ENCODE peak calls at places on chromosome X, in nine cellular contexts. K is fibroblast of mammary gland, S is suprapubic skin, E is cardiac muscle cell, C is IMR-90, U is fibroblast of lung, V is testis, R is psoas muscle, N is GM23338. B is an unnamed sample.

GRCh38 chrX:39534949-39535348 is 562.8 kb downstream of the BCOR start:
- DNase-seq in K (no peak), S (no peak), E (no peak), C (no peak), U (no peak), V (no peak), R (no peak), N (no peak), B (no peak)

GRCh38 chrX:19758536-19758935 is 128.9 kb downstream of the SH3KBP1 start:
- DNase-seq in K (no peak), S (no peak), E (no peak), C (no peak), U (no peak), V (no peak), R (no peak), N (no peak), B (no peak)

GRCh38 chrX:4661771-4662170 is 948.3 kb upstream of the PRKX start:
- DNase-seq in K (no peak), S (no peak), E (no peak), C (no peak), U (no peak), V (no peak), R (no peak), N (no peak), B (no peak)

GRCh38 chrX:27987862-27988646 is 6.8 kb upstream of the DCAF8L1 start:
- DNase-seq in K (no peak), S (no peak), E (no peak), C (no peak), U (no peak), V (no peak), R (no peak), N (no peak), B (no peak)

GRCh38 chrX:37485429-37485828 is 86.0 kb upstream of the LANCL3 start:
- DNase-seq in K (no peak), S (no peak), E (no peak), C (no peak), U (no peak), V (no peak), R (no peak), N (no peak), B (no peak)

GRCh38 chrX:14506866-14507265 is 22.5 kb upstream of the GLRA2 start:
- DNase-seq in K (no peak), S (no peak), E (no peak), C (no peak), U (no peak), V (no peak), R (no peak), N (no peak), B (no peak)

GRCh38 chrX:48045410-48046311 is 25.8 kb downstream of the ZNF630 start:
- DNase-seq in K (peak), S (no peak), E (peak), C (peak), U (peak), V (peak), R (no peak), N (no peak), B (peak)

GRCh38 chrX:55489315-55490009 is at the start of gene USP51:
- DNase-seq in K (peak), S (peak), E (peak), C (peak), U (peak), V (peak), R (peak), N (peak), B (peak)

GRCh38 chrX:10769696-10770619 is 149.6 kb upstream of the MID1 start:
- DNase-seq in K (peak), S (no peak), E (peak), C (peak), U (peak), V (no peak), R (no peak), N (peak), B (peak)

GRCh38 chrX:46573896-46574336 is 351 bp downstream of the CHST7 start:
- DNase-seq in K (peak), S (peak), E (peak), C (peak), U (peak), V (peak), R (peak), N (peak), B (peak)

GRCh38 chrX:139680356-139680755 is 27.6 kb downstream of the MCF2 start:
- DNase-seq in K (no peak), S (no peak), E (no peak), C (no peak), U (no peak), V (no peak), R (no peak), N (no peak), B (no peak)

GRCh38 chrX:147675819-147676218 is 235.9 kb upstream of the FMR1 start:
- DNase-seq in K (no peak), S (no peak), E (no peak), C (no peak), U (no peak), V (no peak), R (no peak), N (peak), B (no peak)

GRCh38 chrX:38233891-38234807 is 13.5 kb upstream of the SRPX start:
- DNase-seq in K (peak), S (no peak), E (peak), C (peak), U (peak), V (peak), R (no peak), N (peak), B (peak)

GRCh38 chrX:72141372-72142004 is 9.8 kb upstream of the RTL5 start:
- DNase-seq in K (no peak), S (no peak), E (no peak), C (no peak), U (no peak), V (no peak), R (no peak), N (no peak), B (no peak)

GRCh38 chrX:133661962-133662839 is 246.9 kb upstream of the GPC4 start:
- DNase-seq in K (peak), S (no peak), E (no peak), C (no peak), U (peak), V (peak), R (no peak), N (no peak), B (no peak)

GRCh38 chrX:18935893-18936292 is 48.0 kb downstream of the PHKA2 start:
- DNase-seq in K (no peak), S (no peak), E (no peak), C (no peak), U (no peak), V (no peak), R (no peak), N (no peak), B (no peak)

GRCh38 chrX:113369056-113369455 is 528.4 kb upstream of the AMOT start:
- DNase-seq in K (no peak), S (no peak), E (no peak), C (no peak), U (no peak), V (no peak), R (no peak), N (peak), B (no peak)

GRCh38 chrX:107483976-107484726 is 34.7 kb downstream of the FRMPD3 start:
- DNase-seq in K (peak), S (no peak), E (peak), C (no peak), U (peak), V (peak), R (peak), N (peak), B (peak)

GRCh38 chrX:47745386-47745785 is 86.4 kb upstream of the UXT start:
- DNase-seq in K (peak), S (no peak), E (peak), C (no peak), U (no peak), V (no peak), R (no peak), N (no peak), B (no peak)

GRCh38 chrX:115650916-115651315 is 89.9 kb downstream of the PLS3 start:
- DNase-seq in K (peak), S (no peak), E (peak), C (peak), U (peak), V (peak), R (no peak), N (peak), B (peak)

GRCh38 chrX:140066262-140066661 is 100.9 kb upstream of the CXorf66 start:
- DNase-seq in K (no peak), S (no peak), E (no peak), C (no peak), U (no peak), V (no peak), R (no peak), N (no peak), B (no peak)

GRCh38 chrX:137565921-137566745 is at the start of gene ZIC3:
- DNase-seq in K (peak), S (no peak), E (peak), C (no peak), U (peak), V (peak), R (peak), N (peak), B (peak)

GRCh38 chrX:116204947-116205346 is 34.4 kb downstream of the AGTR2 start:
- DNase-seq in K (peak), S (no peak), E (peak), C (no peak), U (peak), V (no peak), R (no peak), N (peak), B (peak)

GRCh38 chrX:97563531-97564133 is 679.9 kb downstream of the RPA4 start:
- DNase-seq in K (peak), S (no peak), E (peak), C (peak), U (peak), V (peak), R (no peak), N (no peak), B (peak)

GRCh38 chrX:11474576-11474975 is 181.4 kb downstream of the AMELX start:
- DNase-seq in K (peak), S (no peak), E (no peak), C (no peak), U (no peak), V (no peak), R (no peak), N (no peak), B (no peak)

GRCh38 chrX:113868169-113868568 is 715.7 kb upstream of the HTR2C start:
- DNase-seq in K (no peak), S (no peak), E (peak), C (no peak), U (no peak), V (no peak), R (no peak), N (peak), B (peak)

GRCh38 chrX:47264507-47265173 is 31.8 kb downstream of the USP11 start:
- DNase-seq in K (peak), S (peak), E (peak), C (peak), U (peak), V (peak), R (no peak), N (no peak), B (peak)

GRCh38 chrX:110420771-110421498 is 62.3 kb downstream of the RTL9 start:
- DNase-seq in K (peak), S (no peak), E (no peak), C (peak), U (no peak), V (no peak), R (no peak), N (no peak), B (no peak)

GRCh38 chrX:85375333-85375738 is 4.1 kb downstream of the POF1B start:
- DNase-seq in K (no peak), S (no peak), E (no peak), C (no peak), U (no peak), V (no peak), R (no peak), N (no peak), B (no peak)

GRCh38 chrX:41389311-41389888 is 55.4 kb downstream of the DDX3X start:
- DNase-seq in K (no peak), S (no peak), E (no peak), C (no peak), U (no peak), V (peak), R (no peak), N (no peak), B (no peak)

GRCh38 chrX:133677123-133678063 is 262.1 kb upstream of the GPC4 start:
- DNase-seq in K (no peak), S (no peak), E (no peak), C (no peak), U (no peak), V (no peak), R (no peak), N (no peak), B (no peak)

GRCh38 chrX:43165343-43165920 is 387.5 kb upstream of the PPP1R2C start:
- DNase-seq in K (no peak), S (no peak), E (no peak), C (no peak), U (no peak), V (no peak), R (no peak), N (no peak), B (no peak)

GRCh38 chrX:151754042-151754419 is 19.5 kb downstream of the CNGA2 start:
- DNase-seq in K (peak), S (no peak), E (peak), C (peak), U (peak), V (no peak), R (no peak), N (no peak), B (peak)

GRCh38 chrX:109847257-109848187 is 114.5 kb upstream of the ACSL4 start:
- DNase-seq in K (peak), S (no peak), E (peak), C (peak), U (peak), V (no peak), R (no peak), N (no peak), B (peak)

GRCh38 chrX:143635915-143636314 is at the start of gene SLITRK4:
- DNase-seq in K (no peak), S (no peak), E (peak), C (no peak), U (peak), V (peak), R (no peak), N (peak), B (peak)

GRCh38 chrX:85114776-85115175 is 111.1 kb downstream of the APOOL start:
- DNase-seq in K (no peak), S (no peak), E (no peak), C (no peak), U (no peak), V (no peak), R (no peak), N (peak), B (no peak)

GRCh38 chrX:47576021-47576898 is 6.0 kb upstream of the TIMP1 start:
- DNase-seq in K (no peak), S (no peak), E (no peak), C (no peak), U (no peak), V (no peak), R (no peak), N (no peak), B (no peak)

GRCh38 chrX:69503835-69504625 is at the start of gene NALF2:
- DNase-seq in K (peak), S (no peak), E (peak), C (peak), U (peak), V (peak), R (peak), N (peak), B (peak)

DNA sequence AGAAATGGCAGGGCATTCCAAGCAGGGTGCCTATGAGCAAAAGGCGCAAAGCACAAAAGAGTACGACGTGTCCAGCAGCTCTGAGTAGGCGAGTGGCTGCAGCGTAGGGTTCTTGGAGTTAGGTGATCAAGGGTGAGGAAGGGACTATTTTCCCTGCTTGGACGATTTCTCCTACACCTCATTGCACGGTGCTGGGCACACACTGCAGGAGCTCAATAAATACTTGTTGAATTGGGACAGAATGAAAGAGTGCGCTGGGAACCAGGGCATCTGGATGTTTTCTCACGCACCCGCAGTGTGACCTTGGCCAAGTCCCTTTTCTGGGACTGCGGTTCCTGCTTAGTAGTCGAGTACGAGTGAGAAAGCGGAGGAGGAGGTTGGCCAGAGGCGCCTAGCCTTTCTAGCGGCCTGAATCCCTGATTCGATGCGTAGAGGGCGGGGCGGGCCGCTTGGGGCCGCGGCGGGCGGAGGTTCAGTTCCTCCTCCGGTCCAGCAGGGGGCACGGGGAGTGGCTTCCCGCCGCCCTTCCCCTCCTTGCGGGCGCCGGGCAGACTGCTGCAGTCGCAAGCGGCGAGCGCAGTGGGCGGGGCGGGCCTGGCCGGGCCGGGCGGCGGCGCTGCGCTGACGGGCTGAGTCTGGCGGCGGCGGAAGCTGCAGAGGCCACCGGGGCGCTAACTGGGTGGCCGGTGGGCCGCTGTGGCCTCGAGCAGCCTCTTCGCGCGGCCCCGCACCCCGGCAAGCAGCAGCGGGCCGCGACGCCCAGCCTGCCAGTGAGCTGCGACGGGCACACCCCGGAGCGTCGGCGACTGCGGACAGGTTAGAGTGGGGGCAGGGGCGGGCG is at the start of gene FAM199X:
- DNase-seq in K (peak), S (peak), E (peak), C (peak), U (peak), V (peak), R (peak), N (peak), B (peak)
- TF ChIP-seq CTCF in K (peak), S (peak), E (peak), C (peak), U (peak), V (peak), R (peak), N (peak), B (peak)

DNA sequence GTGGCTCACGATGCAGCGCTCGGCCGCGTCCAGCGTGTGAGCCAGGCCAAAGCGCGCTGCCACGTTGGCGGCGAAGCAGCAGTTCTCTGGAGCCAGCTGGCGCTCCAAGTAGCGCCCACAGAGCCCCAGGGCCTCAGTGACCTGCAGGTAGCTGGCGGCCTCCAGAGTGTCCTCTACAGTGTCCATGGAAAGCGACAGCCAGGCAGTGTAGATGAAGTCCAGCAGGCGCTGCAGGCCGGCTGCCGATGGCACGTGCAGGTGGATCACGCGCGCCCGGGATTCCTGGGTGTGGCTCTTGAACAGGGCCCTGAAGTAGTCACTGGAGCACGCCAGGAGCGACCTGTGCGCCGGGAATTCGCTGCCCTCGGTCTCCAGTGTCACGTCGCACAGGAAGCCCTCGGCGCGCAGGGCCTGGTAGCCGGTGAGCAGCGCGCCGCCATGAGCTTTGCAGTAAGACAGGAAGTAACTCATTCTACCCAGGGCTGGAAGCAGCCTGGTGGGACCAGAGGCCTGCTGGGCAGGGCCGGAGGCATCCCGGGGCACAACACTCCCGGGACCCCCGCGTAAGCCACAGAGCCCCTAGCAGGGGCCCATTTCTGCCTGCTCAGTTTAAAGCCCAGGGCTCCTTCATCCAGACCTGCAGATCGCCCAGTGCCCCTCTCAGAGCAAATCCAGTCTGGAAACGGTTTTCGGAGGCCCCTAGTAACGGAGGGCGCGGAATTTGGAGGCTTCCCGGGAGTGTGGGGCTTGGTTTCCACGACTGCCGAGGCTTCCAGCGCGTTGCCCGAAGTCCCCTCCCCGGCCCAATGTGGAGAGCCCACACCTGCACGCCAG is 595 bp downstream of the KLHL34 start:
- DNase-seq in K (no peak), S (no peak), E (no peak), C (no peak), U (no peak), V (no peak), R (peak), N (peak), B (no peak)
- H3K4me3 ChIP-seq in K (no peak), S (peak), E (no peak), C (no peak), U (no peak), V (no peak), R (peak), N (peak), B (no peak)

GRCh38 chrX:129235903-129236302 is 287.4 kb downstream of the SMARCA1 start:
- DNase-seq in K (no peak), S (no peak), E (no peak), C (no peak), U (no peak), V (no peak), R (no peak), N (peak), B (no peak)
- TF ChIP-seq CTCF in K (no peak), S (no peak), E (no peak), C (no peak), U (no peak), V (no peak), R (no peak), N (peak), B (no peak)

GRCh38 chrX:13197961-13198761 is 121.7 kb downstream of the ATXN3L start:
- DNase-seq in K (no peak), S (no peak), E (no peak), C (no peak), U (no peak), V (no peak), R (no peak), N (peak), B (no peak)
- H3K4me3 ChIP-seq in K (no peak), S (no peak), E (no peak), C (no peak), U (no peak), V (no peak), R (no peak), N (peak), B (no peak)

GRCh38 chrX:81957900-81958545 is 756.1 kb downstream of the SH3BGRL start:
- DNase-seq in K (peak), S (no peak), E (no peak), C (peak), U (no peak), V (no peak), R (no peak), N (peak), B (no peak)
- TF ChIP-seq CTCF in K (peak), S (no peak), E (no peak), C (peak), U (no peak), V (no peak), R (peak), N (peak), B (no peak)

GRCh38 chrX:130704053-130705038 is 198.7 kb downstream of the ENOX2 start:
- DNase-seq in K (peak), S (no peak), E (peak), C (peak), U (peak), V (no peak), R (no peak), N (no peak), B (peak)
- H3K4me3 ChIP-seq in K (no peak), S (no peak), E (no peak), C (peak), U (peak), V (no peak), R (no peak), N (no peak), B (no peak)

GRCh38 chrX:1592128-1592862 is 891 bp downstream of the AKAP17A start:
- DNase-seq in K (peak), S (peak), E (peak), C (peak), U (peak), V (no peak), R (no peak), N (peak), B (peak)
- TF ChIP-seq CTCF in K (no peak), S (no peak), E (no peak), C (no peak), U (no peak), V (no peak), R (no peak), N (no peak), B (no peak)

GRCh38 chrX:1493317-1493856 is 40.7 kb upstream of the ASMTL start:
- DNase-seq in K (no peak), S (no peak), E (no peak), C (no peak), U (no peak), V (no peak), R (no peak), N (no peak), B (no peak)
- H3K4me3 ChIP-seq in K (no peak), S (no peak), E (no peak), C (no peak), U (no peak), V (no peak), R (peak), N (peak), B (no peak)

DNA sequence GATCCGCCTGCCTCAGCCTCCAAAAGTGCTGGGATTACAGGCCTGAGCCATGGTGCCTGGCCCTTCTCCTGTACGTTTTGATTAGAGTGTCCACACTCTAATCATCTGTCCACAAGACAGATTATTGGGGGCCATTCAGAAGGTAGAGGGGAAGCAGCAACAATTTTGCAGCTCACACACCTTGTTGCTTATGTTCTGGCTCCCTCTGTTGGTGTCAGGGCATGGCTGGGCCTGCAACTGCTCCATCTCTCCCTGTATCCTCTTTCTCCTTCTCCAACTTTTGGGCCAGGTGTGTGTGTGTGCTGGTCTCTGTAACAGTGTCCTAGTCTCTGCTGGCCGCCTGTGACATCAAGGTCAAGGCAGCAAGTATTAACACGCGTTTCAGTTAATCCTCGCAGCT is 125.5 kb upstream of the MBNL3 start:
- DNase-seq in K (peak), S (no peak), E (no peak), C (no peak), U (peak), V (peak), R (no peak), N (peak), B (peak)
- TF ChIP-seq CTCF in K (peak), S (no peak), E (peak), C (peak), U (peak), V (peak), R (no peak), N (peak), B (peak)